ENCODE peak calls at places on chromosomes 1 and 21, in four cellular contexts. U is mesothelial cell of epicardium, A is Calu3, Q is colonic mucosa. R is an unnamed sample.

GRCh38 chr1:115729765-115730164 is 38.7 kb downstream of the CASQ2 start:
- DNase-seq in Q (no peak), A (no peak), U (no peak), R (peak)

GRCh38 chr1:87115317-87115885 is 201.0 kb downstream of the HS2ST1 start:
- DNase-seq in A (no peak), Q (no peak), U (no peak), R (no peak)

GRCh38 chr1:167601442-167602380 is 28.3 kb upstream of the RCSD1 start:
- DNase-seq in Q (peak), U (no peak), A (no peak), R (peak)

GRCh38 chr1:103517380-103518047 is 8.0 kb upstream of the RNPC3 start:
- DNase-seq in A (no peak), U (no peak), Q (no peak), R (peak)

GRCh38 chr1:77354996-77355395 is 73.2 kb downstream of the AK5 start:
- DNase-seq in A (no peak), U (no peak), Q (no peak), R (no peak)

GRCh38 chr1:20698195-20698910 is 19.5 kb downstream of the KIF17 start:
- DNase-seq in Q (no peak), U (no peak), A (no peak), R (no peak)

GRCh38 chr1:194717941-194718340 is 1531.5 kb upstream of the B3GALT2 start:
- DNase-seq in U (no peak), Q (no peak), A (no peak), R (no peak)

GRCh38 chr21:45617021-45617930 is 26.2 kb upstream of the PCBP3 start:
- DNase-seq in U (no peak), A (no peak), Q (no peak), R (no peak)

GRCh38 chr1:215476541-215476940 is 90.6 kb upstream of the KCTD3 start:
- DNase-seq in U (no peak), A (no peak), Q (no peak), R (no peak)

GRCh38 chr1:11649237-11649623 is 5.0 kb downstream of the FBXO2 start:
- DNase-seq in A (no peak), U (no peak), Q (no peak), R (no peak)

GRCh38 chr1:154199563-154199879 is 6.6 kb downstream of the CFAP141 start:
- DNase-seq in Q (no peak), U (no peak), A (no peak), R (no peak)

GRCh38 chr1:158008630-158009029 is 15.2 kb downstream of the KIRREL1 start:
- DNase-seq in Q (no peak), U (no peak), A (no peak), R (no peak)

GRCh38 chr1:20063861-20064292 is 6.1 kb upstream of the PLA2G5 start:
- DNase-seq in A (no peak), U (no peak), Q (no peak), R (no peak)

GRCh38 chr1:193539731-193540459 is 353.5 kb upstream of the B3GALT2 start:
- DNase-seq in A (no peak), Q (no peak), U (no peak), R (peak)

GRCh38 chr1:2396059-2396458 is 4.4 kb downstream of the RER1 start:
- DNase-seq in A (no peak), Q (no peak), U (no peak), R (no peak)

GRCh38 chr1:119139393-119139792 is 1.1 kb downstream of the WARS2 start:
- DNase-seq in A (no peak), Q (peak), U (no peak), R (peak)

GRCh38 chr1:103156966-103157365 is 48.6 kb upstream of the COL11A1 start:
- DNase-seq in U (no peak), A (no peak), Q (no peak), R (no peak)

GRCh38 chr1:234987415-234988159 is 141.1 kb downstream of the TOMM20 start:
- DNase-seq in A (peak), U (no peak), Q (peak), R (peak)

GRCh38 chr1:212899845-212900244 is 41.8 kb downstream of the FLVCR1 start:
- DNase-seq in A (no peak), Q (no peak), U (no peak), R (no peak)

GRCh38 chr1:36523230-36523495 is 40.5 kb upstream of the CSF3R start:
- DNase-seq in Q (no peak), A (no peak), U (no peak), R (no peak)

GRCh38 chr1:118151312-118151937 is 33.6 kb downstream of the SPAG17 start:
- DNase-seq in A (peak), Q (peak), U (peak), R (peak)

GRCh38 chr1:12230549-12231275 is 882 bp downstream of the VPS13D start:
- DNase-seq in U (no peak), Q (peak), A (peak), R (peak)

GRCh38 chr1:241250465-241250864 is 106.5 kb downstream of the RGS7 start:
- DNase-seq in Q (peak), U (no peak), A (peak), R (no peak)

GRCh38 chr1:82840192-82840591 is 1039.5 kb downstream of the ADGRL2 start:
- DNase-seq in U (no peak), Q (no peak), A (no peak), R (no peak)

DNA sequence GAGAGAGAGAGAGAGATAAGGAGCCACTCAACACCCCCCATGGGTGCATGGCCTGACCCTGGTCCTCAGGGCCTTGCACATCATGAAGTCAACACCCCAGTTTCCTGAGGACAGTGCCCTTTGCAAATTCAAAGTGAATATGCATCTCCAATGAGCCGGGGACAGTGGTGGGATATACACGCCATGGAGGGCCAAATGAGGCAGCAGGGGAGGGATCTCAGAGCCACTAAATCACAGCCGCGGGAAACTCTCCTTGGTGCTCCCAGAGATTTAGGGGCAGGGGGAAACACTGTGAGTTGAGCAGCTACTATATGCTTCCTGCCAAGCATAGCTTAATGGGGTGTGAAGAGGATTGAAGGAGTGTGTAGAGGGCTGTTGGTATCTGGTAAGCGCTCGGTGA is 35.5 kb downstream of the MATN1 start:
- DNase-seq in A (no peak), U (no peak), Q (no peak), R (no peak)
- TF ChIP-seq CTCF in A (no peak), U (no peak), Q (no peak), R (no peak)

GRCh38 chr1:9198538-9199361 is 35.8 kb upstream of the H6PD start:
- DNase-seq in Q (no peak), A (no peak), U (no peak), R (peak)
- TF ChIP-seq CTCF in Q (no peak), A (no peak), U (no peak), R (peak)

DNA sequence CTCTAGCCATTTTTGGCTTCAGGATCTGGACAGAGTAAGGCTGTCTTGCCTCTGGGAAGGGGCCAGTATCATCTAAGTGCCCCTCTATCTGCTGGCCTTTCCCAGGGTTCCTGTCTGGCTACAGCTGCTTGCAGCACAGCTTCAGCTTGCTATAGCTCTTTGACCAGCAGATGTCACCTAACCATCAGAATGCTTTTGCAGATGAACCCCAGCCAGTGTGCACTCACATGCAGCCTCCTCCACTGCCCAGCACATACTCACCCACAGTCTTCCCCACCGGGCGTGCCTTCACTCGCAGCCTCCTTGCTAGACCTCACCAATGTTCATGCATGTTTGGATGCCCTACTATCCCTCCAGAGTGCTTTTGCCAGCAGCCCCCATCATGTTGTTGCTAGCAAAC is 769.0 kb downstream of the BRINP3 start:
- DNase-seq in U (no peak), A (peak), Q (no peak), R (no peak)
- TF ChIP-seq CTCF in U (no peak), A (no peak), Q (no peak), R (no peak)

DNA sequence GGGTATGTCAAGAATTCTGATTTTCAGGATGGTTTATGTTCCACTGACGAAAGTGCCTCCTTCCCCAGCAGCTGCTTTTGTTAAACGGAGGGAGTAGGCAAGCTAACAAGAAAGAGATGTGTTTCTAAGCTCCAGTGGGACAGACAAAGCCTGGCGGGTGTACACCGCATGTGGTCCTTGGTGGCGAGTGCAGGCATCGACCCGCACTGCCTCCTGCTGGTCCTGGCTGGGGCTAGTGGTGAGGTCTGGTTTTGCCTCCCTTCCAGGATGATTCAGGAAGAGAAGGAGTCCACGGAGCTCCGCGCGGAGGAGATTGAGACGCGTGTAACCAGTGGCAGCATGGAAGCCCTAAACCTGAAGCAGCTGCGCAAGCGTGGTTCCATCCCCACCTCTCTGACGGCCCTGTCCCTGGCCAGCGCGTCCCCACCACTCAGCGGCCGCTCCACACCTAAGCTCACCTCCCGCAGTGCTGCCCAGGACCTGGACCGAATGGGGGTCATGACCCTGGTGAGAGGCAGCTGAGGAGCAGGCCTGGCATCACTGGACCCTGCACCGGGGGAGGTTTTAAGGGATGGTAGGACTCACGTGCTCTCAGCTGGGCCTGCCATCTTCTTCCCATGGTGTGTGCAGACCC is 29.0 kb downstream of the PPFIA4 start:
- DNase-seq in Q (no peak), U (no peak), A (no peak), R (no peak)
- TF ChIP-seq CTCF in Q (no peak), U (no peak), A (no peak), R (no peak)

GRCh38 chr1:218671573-218671972 is 326.4 kb downstream of the TGFB2 start:
- DNase-seq in U (no peak), A (no peak), Q (no peak), R (no peak)
- TF ChIP-seq CTCF in U (no peak), A (no peak), Q (no peak), R (no peak)

DNA sequence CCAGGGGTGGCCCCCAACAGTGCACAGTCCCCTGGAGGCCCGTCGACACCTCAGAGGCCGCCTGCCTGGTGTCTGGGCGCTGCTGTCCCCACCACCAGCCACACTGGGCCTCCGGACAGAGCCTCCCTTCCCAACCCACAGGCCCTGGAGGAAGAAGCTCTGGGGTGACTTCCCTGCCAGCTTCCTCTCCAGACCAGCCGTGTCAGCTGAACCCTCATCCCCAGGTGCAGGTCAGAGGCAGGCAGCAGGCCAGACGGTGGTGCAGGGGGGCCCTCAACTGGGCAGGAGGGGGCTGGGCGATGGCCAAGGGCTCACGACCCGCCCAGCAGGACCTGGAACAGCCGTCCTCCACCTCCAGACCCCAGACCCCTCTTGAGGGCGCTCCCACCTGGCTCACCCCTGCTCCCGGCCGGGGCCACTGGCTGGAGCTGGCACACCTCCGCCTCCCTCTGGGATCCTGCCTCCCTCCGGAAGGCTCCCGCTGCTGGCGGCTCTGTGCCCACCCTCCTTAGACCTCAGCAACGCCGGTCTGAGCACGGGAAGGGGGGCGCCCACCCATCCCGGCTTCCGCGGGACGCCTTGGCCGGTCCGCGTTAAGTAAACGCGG is 520 bp downstream of the TNFRSF18 start:
- DNase-seq in U (peak), Q (no peak), A (no peak), R (peak)
- TF ChIP-seq CTCF in U (no peak), Q (no peak), A (no peak), R (no peak)

GRCh38 chr1:228786361-228787129 is 51.3 kb downstream of the RHOU start:
- DNase-seq in U (no peak), A (no peak), Q (no peak), R (no peak)
- TF ChIP-seq CTCF in U (no peak), A (no peak), Q (no peak), R (no peak)

GRCh38 chr1:207002731-207003146 is 29.8 kb downstream of the C1orf116 start:
- DNase-seq in Q (no peak), U (no peak), A (peak), R (no peak)

GRCh38 chr1:207001492-207002245 is 30.9 kb downstream of the C1orf116 start:
- DNase-seq in Q (peak), U (no peak), A (no peak), R (no peak)

GRCh38 chr1:207004931-207005830 is 27.4 kb downstream of the C1orf116 start:
- DNase-seq in Q (peak), U (no peak), A (peak), R (peak)

GRCh38 chr1:207000641-207001291 is 30.5 kb upstream of the FCAMR start:
- DNase-seq in A (no peak), Q (no peak), U (no peak), R (no peak)

GRCh38 chr1:207003216-207003615 is 29.3 kb downstream of the C1orf116 start:
- DNase-seq in U (no peak), Q (no peak), A (no peak), R (no peak)
- TF ChIP-seq CTCF in U (no peak), Q (no peak), A (no peak), R (no peak)

DNA sequence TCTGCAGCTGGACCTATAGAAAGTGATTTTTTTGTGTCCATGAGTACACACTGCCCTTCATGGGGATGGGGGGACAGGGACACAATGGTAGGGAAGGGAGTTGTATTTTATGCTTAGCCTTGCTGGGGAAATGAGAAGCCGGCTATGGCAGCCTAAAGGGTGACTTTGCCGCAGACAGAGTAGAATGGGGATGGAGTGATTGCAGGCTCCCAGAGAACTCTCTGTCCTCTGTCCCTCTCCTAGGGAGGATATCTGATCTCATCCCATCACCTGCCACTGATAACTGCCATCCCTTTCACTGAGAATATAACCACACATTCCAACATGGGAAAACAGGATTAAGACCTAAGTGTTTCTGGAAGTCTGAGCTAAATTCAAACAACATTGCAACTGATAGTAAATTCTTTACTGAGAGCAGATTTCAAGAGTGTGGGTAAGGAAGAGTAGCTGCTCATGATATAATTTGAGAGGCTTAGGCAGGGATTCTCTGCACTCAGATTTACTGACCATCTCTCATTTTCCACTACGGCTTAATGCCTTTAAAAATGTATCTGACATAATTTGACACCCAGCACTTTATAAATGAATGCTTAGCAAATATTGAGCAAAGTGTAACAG is 13.9 kb downstream of the SH2D1B start:
- DNase-seq in Q (no peak), A (no peak), U (no peak), R (no peak)
- TF ChIP-seq CTCF in Q (no peak), A (no peak), U (no peak), R (no peak)

GRCh38 chr1:94039871-94040569 is 80.9 kb downstream of the ABCA4 start:
- DNase-seq in A (no peak), U (no peak), Q (no peak), R (no peak)
- TF ChIP-seq CTCF in A (no peak), U (no peak), Q (peak), R (no peak)